ENCODE peak calls at places on chromosomes 16 and 17, in five cellular contexts. M, E, R, O and F are unnamed samples.
A peak's percentile ranks its signal among the peaks of the same experiment; 100 is the strongest.

GRCh38 chr17:44109312-44109630 is 14.2 kb downstream of the HDAC5 start:
- DNase-seq in M (no peak), E (no peak), R (no peak), O (no peak), F (no peak)

GRCh38 chr17:76414334-76415295 is 30.2 kb downstream of the SPHK1 start:
- DNase-seq in M (no peak), E (no peak), R (no peak), O (peak; percentile 45), F (no peak)

GRCh38 chr16:72921620-72922019 is 126.3 kb downstream of the ZFHX3 start:
- DNase-seq in M (no peak), E (no peak), R (no peak), O (peak; percentile 43), F (no peak)

GRCh38 chr17:1100382-1100781 is 79.4 kb downstream of the ABR start:
- DNase-seq in M (no peak), E (no peak), R (no peak), O (no peak), F (no peak)

GRCh38 chr17:79537686-79538085 is 73.2 kb downstream of the RBFOX3 start:
- DNase-seq in M (no peak), E (no peak), R (no peak), O (no peak), F (no peak)

GRCh38 chr16:1601489-1601888 is 10.4 kb downstream of the IFT140 start:
- DNase-seq in M (no peak), E (no peak), R (no peak), O (no peak), F (no peak)

GRCh38 chr16:48462146-48462740 is 77.0 kb upstream of the SIAH1 start:
- DNase-seq in M (no peak), E (no peak), R (no peak), O (no peak), F (no peak)

GRCh38 chr16:373848-374615 is 3.7 kb upstream of the MRPL28 start:
- DNase-seq in M (no peak), E (no peak), R (no peak), O (no peak), F (no peak)

GRCh38 chr16:4320571-4321137 is 4.8 kb downstream of the GLIS2 start:
- DNase-seq in M (no peak), E (no peak), R (no peak), O (no peak), F (no peak)

GRCh38 chr17:4345569-4345968 is 20.9 kb downstream of the UBE2G1 start:
- DNase-seq in M (no peak), E (no peak), R (no peak), O (no peak), F (no peak)

GRCh38 chr17:30229012-30229411 is 6.5 kb downstream of the SLC6A4 start:
- DNase-seq in M (no peak), E (no peak), R (no peak), O (no peak), F (no peak)

GRCh38 chr17:66835476-66835875 is 559 bp downstream of the CACNG5 start:
- DNase-seq in M (no peak), E (no peak), R (no peak), O (no peak), F (no peak)

GRCh38 chr17:43418441-43419374 is 19.9 kb downstream of the ARL4D start:
- DNase-seq in M (no peak), E (no peak), R (peak; percentile 82), O (peak; percentile 78), F (no peak)

GRCh38 chr17:1078831-1079561 is 82.1 kb downstream of the TIMM22 start:
- DNase-seq in M (no peak), E (no peak), R (no peak), O (no peak), F (no peak)

GRCh38 chr17:40190197-40191021 is 13.1 kb downstream of the RAPGEFL1 start:
- DNase-seq in M (peak; percentile 11), E (peak; percentile 12), R (no peak), O (no peak), F (no peak)

GRCh38 chr16:84617068-84617630 is 729 bp downstream of the COTL1 start:
- DNase-seq in M (peak; percentile 42), E (no peak), R (no peak), O (peak; percentile 44), F (no peak)

GRCh38 chr16:50126183-50126582 is 26.9 kb upstream of the TENT4B start:
- DNase-seq in M (no peak), E (no peak), R (no peak), O (no peak), F (no peak)

GRCh38 chr17:78142113-78142861 is 3.9 kb upstream of the C17orf99 start:
- DNase-seq in M (no peak), E (no peak), R (peak; percentile 62), O (no peak), F (no peak)

GRCh38 chr16:84885024-84885910 is 65.5 kb downstream of the CRISPLD2 start:
- DNase-seq in M (no peak), E (no peak), R (no peak), O (no peak), F (no peak)

GRCh38 chr17:61317779-61318178 is 81.9 kb upstream of the TBX2 start:
- DNase-seq in M (no peak), E (no peak), R (no peak), O (no peak), F (no peak)

GRCh38 chr17:2796164-2797140 is at the start of gene RAP1GAP2:
- DNase-seq in M (peak; percentile 78), E (peak; percentile 33), R (no peak), O (no peak), F (peak; percentile 26)

GRCh38 chr16:25005445-25006306 is 9.5 kb downstream of the ARHGAP17 start:
- DNase-seq in M (no peak), E (no peak), R (peak; percentile 9), O (no peak), F (no peak)

GRCh38 chr17:31216053-31216751 is 80.8 kb downstream of the OMG start:
- DNase-seq in M (no peak), E (no peak), R (no peak), O (peak; percentile 30), F (peak; percentile 15)

GRCh38 chr17:31452101-31452500 is 60.6 kb downstream of the RAB11FIP4 start:
- DNase-seq in M (no peak), E (no peak), R (no peak), O (no peak), F (no peak)

GRCh38 chr16:22340945-22341344 is 33.5 kb downstream of the CDR2 start:
- DNase-seq in M (no peak), E (no peak), R (no peak), O (no peak), F (no peak)

GRCh38 chr17:53353919-53354351 is 468.8 kb upstream of the KIF2B start:
- DNase-seq in M (no peak), E (no peak), R (no peak), O (no peak), F (no peak)

GRCh38 chr16:14098081-14098480 is 27.0 kb downstream of the MRTFB start:
- DNase-seq in M (no peak), E (no peak), R (no peak), O (no peak), F (no peak)

GRCh38 chr16:88005148-88005547 is 53.9 kb downstream of the BANP start:
- DNase-seq in M (no peak), E (no peak), R (no peak), O (no peak), F (no peak)

GRCh38 chr16:2912330-2913199 is 834 bp downstream of the FLYWCH1 start:
- DNase-seq in M (peak; percentile 8), E (no peak), R (no peak), O (no peak), F (no peak)

GRCh38 chr16:84818989-84819643 is 669 bp upstream of the CRISPLD2 start:
- DNase-seq in M (no peak), E (no peak), R (no peak), O (no peak), F (no peak)

GRCh38 chr17:79192503-79193500 is 118.2 kb downstream of the ENGASE start:
- DNase-seq in M (no peak), E (no peak), R (no peak), O (no peak), F (no peak)

GRCh38 chr16:64152010-64152767 is 969.7 kb downstream of the CDH11 start:
- DNase-seq in M (no peak), E (no peak), R (no peak), O (no peak), F (no peak)

GRCh38 chr16:2331932-2332267 is 8.6 kb downstream of the ABCA3 start:
- DNase-seq in M (no peak), E (no peak), R (no peak), O (no peak), F (no peak)

GRCh38 chr17:29376667-29377268 is 13.4 kb upstream of the TAOK1 start:
- DNase-seq in M (no peak), E (no peak), R (no peak), O (no peak), F (no peak)

GRCh38 chr16:59586331-59586730 is 852.2 kb upstream of the GOT2 start:
- DNase-seq in M (no peak), E (no peak), R (no peak), O (no peak), F (no peak)

GRCh38 chr16:81703177-81704155 is 75.6 kb upstream of the PLCG2 start:
- DNase-seq in M (no peak), E (no peak), R (no peak), O (no peak), F (no peak)

GRCh38 chr16:10256855-10257641 is 74.8 kb upstream of the GRIN2A start:
- DNase-seq in M (peak; percentile 25), E (peak; percentile 15), R (no peak), O (peak; percentile 13), F (no peak)

GRCh38 chr17:16987830-16988601 is 16.1 kb upstream of the TNFRSF13B start:
- DNase-seq in M (peak; percentile 20), E (peak; percentile 44), R (no peak), O (peak; percentile 37), F (peak; percentile 98)